ENCODE peak calls at places on chromosomes 6 and 20, in ten cellular contexts. R, X, A, T, S, J, O, G, L and F are unnamed samples.

GRCh38 chr6:42787018-42787611 is 5.3 kb downstream of the BICRAL start:
- DNase-seq in L (no peak), A (no peak), G (no peak), X (no peak), R (no peak), O (no peak), T (no peak), J (no peak), S (no peak), F (no peak)

GRCh38 chr6:130132286-130132701 is 90.5 kb downstream of the SAMD3 start:
- DNase-seq in R (no peak), T (no peak), A (no peak), O (no peak), X (no peak), J (no peak), S (no peak), G (no peak), L (no peak), F (no peak)

GRCh38 chr6:113860165-113860955 is 3.2 kb downstream of the MARCKS start:
- DNase-seq in T (no peak), L (peak), S (peak), A (no peak), R (peak), J (peak), O (peak), X (no peak), G (peak), F (no peak)

GRCh38 chr20:63531686-63532448 is 5.3 kb downstream of the PTK6 start:
- DNase-seq in X (no peak), L (no peak), T (no peak), J (no peak), O (no peak), S (no peak), G (no peak), A (no peak), R (no peak), F (no peak)

GRCh38 chr6:132084811-132085509 is 133.8 kb upstream of the CCN2 start:
- DNase-seq in S (peak), J (no peak), G (no peak), A (peak), L (no peak), R (no peak), T (no peak), X (peak), O (no peak), F (peak)

GRCh38 chr20:57795347-57795697 is 85.5 kb upstream of the PMEPA1 start:
- DNase-seq in R (no peak), A (no peak), X (no peak), S (peak), O (no peak), J (peak), L (no peak), T (no peak), G (no peak), F (no peak)

GRCh38 chr20:53829086-53829703 is 235.6 kb upstream of the ZNF217 start:
- DNase-seq in X (peak), R (no peak), L (no peak), T (no peak), A (peak), S (peak), J (peak), O (no peak), G (peak), F (peak)

GRCh38 chr20:11982289-11982957 is 64.7 kb downstream of the BTBD3 start:
- DNase-seq in S (no peak), J (no peak), G (no peak), X (no peak), A (no peak), T (no peak), L (no peak), O (no peak), R (no peak), F (no peak)

GRCh38 chr20:15069355-15069754 is 731.9 kb upstream of the FLRT3 start:
- DNase-seq in X (no peak), T (no peak), S (no peak), O (no peak), J (no peak), A (no peak), R (no peak), L (no peak), G (no peak), F (no peak)

GRCh38 chr20:38339993-38340392 is 6.3 kb upstream of the LBP start:
- DNase-seq in T (no peak), L (no peak), A (no peak), J (no peak), X (no peak), O (no peak), S (no peak), G (no peak), R (no peak), F (no peak)

GRCh38 chr6:122042851-122043250 is 356.6 kb upstream of the HSF2 start:
- DNase-seq in L (no peak), R (no peak), A (no peak), S (peak), T (no peak), G (no peak), J (no peak), O (no peak), X (peak), F (no peak)

GRCh38 chr6:89894169-89894568 is at the start of gene GJA10:
- DNase-seq in L (no peak), R (no peak), S (no peak), G (no peak), T (no peak), J (no peak), A (no peak), X (no peak), O (no peak), F (no peak)

GRCh38 chr20:47355489-47356219 is 845 bp downstream of the ZMYND8 start:
- DNase-seq in O (no peak), A (no peak), G (no peak), X (no peak), S (no peak), T (peak), L (no peak), J (peak), R (no peak), F (no peak)

GRCh38 chr20:45791668-45792512 is at the start of the genes DNTTIP1 and WFDC3:
- DNase-seq in J (peak), T (peak), A (peak), O (peak), G (peak), X (peak), S (peak), R (peak), L (peak), F (peak)

GRCh38 chr20:2694519-2694918 is 1.9 kb downstream of the EBF4 start:
- DNase-seq in O (no peak), X (no peak), J (no peak), S (no peak), A (no peak), G (no peak), L (no peak), R (no peak), T (no peak), F (no peak)

GRCh38 chr20:41370176-41370575 is 3.6 kb upstream of the EMILIN3 start:
- DNase-seq in O (no peak), S (no peak), A (no peak), J (peak), R (no peak), L (no peak), T (no peak), X (no peak), G (no peak), F (no peak)

GRCh38 chr20:47349365-47350180 is 6.9 kb downstream of the ZMYND8 start:
- DNase-seq in X (no peak), J (no peak), R (no peak), A (no peak), G (no peak), S (no peak), O (no peak), L (no peak), T (no peak), F (no peak)

GRCh38 chr20:2708073-2708415 is 15.5 kb downstream of the EBF4 start:
- DNase-seq in T (no peak), J (no peak), O (no peak), G (no peak), A (no peak), S (no peak), R (no peak), L (no peak), X (no peak), F (no peak)

GRCh38 chr6:112946051-112946450 is 598.9 kb downstream of the RFPL4B start:
- DNase-seq in A (no peak), L (no peak), O (no peak), S (peak), T (no peak), X (no peak), J (no peak), G (no peak), R (no peak), F (peak)

GRCh38 chr6:7424967-7425807 is 35.6 kb downstream of the RIOK1 start:
- DNase-seq in G (no peak), S (peak), L (no peak), R (peak), O (peak), A (peak), T (no peak), X (peak), J (peak), F (no peak)

GRCh38 chr6:5677219-5678000 is 329.3 kb downstream of the NRN1 start:
- DNase-seq in L (no peak), T (no peak), S (peak), A (no peak), R (no peak), X (no peak), J (peak), G (no peak), O (no peak), F (no peak)

GRCh38 chr20:34525709-34526416 is 9.6 kb downstream of the DYNLRB1 start:
- DNase-seq in S (peak), G (no peak), T (peak), X (peak), L (no peak), O (peak), A (peak), J (peak), R (peak), F (peak)

GRCh38 chr6:28252507-28252975 is 472 bp upstream of the ZKSCAN4 start:
- DNase-seq in O (no peak), G (no peak), L (no peak), J (no peak), X (no peak), A (no peak), T (no peak), R (no peak), S (no peak), F (no peak)

GRCh38 chr6:138372711-138373463 is 4.8 kb upstream of the SMIM28 start:
- DNase-seq in O (no peak), S (peak), X (no peak), R (no peak), J (peak), L (no peak), G (no peak), A (no peak), T (no peak), F (no peak)
- TF ChIP-seq CTCF in O (no peak), S (no peak), X (no peak), R (no peak), J (peak), L (no peak), G (peak), A (no peak), T (no peak), F (no peak)

DNA sequence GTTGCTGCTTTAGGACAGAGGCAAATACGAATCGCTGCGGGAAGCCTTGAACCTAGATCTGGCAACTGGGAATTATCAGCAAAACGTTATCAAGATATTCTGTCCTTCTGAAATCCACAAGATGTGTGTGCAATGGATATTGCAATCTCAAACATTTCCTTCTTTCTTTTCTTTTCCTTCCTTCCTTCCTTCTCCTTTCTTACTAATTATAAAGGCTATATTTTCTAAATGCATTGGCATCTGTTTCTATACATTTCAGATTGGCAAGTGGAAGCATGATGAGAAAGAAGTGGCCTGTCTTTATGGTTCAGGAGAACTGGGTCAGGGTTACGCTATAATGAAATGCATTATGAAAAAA is 2.0 kb downstream of the TAGAP start:
- DNase-seq in L (no peak), A (no peak), G (no peak), X (no peak), O (no peak), R (no peak), J (no peak), S (no peak), T (no peak), F (no peak)
- TF ChIP-seq CTCF in L (peak), A (no peak), G (no peak), X (no peak), O (no peak), R (peak), J (peak), S (no peak), T (peak), F (no peak)

GRCh38 chr6:22413681-22414305 is 117.0 kb upstream of the PRL start:
- DNase-seq in R (no peak), O (no peak), L (no peak), S (peak), G (no peak), T (no peak), X (no peak), J (no peak), A (no peak), F (peak)
- TF ChIP-seq CTCF in R (no peak), O (no peak), L (no peak), S (peak), G (no peak), T (no peak), X (no peak), J (no peak), A (no peak), F (peak)

DNA sequence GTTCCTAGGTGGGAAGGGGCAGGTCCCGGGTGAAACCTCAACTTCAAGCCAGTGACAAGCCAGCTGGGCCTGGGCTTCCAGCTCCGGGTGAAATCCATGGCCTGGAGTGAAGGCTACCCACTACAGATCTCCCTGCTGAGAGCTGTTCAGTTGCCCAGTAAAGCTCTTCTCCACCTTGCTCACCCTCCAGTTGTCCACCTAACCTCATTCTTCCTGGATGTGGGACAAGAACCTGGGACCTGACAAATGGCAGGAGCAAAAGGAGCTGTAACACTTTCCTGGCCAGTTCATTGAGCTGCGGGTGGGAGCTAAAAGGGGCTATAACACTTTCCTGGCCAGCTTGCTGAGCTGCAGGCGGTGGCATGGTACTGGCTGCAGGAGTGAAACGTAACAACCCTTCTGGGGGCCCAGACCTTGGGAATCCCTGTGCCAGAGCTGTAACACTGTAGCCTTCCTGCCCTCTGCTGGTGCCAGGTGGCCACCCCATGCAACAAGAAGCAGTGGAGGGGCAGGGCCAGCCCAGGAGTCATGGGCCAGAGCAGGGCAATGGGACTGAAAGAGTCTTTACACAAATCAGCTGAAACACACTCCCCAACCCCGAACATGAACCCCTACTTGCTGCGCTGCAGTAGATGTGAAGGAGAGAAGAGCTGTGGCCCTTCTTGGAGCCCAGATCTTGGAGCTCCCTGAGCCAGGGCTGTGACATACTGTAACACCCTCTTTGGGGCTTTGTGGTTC is 3.6 kb upstream of the HINT3 start:
- DNase-seq in A (no peak), R (no peak), L (no peak), G (no peak), X (no peak), O (no peak), T (no peak), J (peak), S (peak), F (no peak)
- TF ChIP-seq CTCF in A (peak), R (no peak), L (no peak), G (peak), X (peak), O (no peak), T (no peak), J (peak), S (peak), F (peak)

DNA sequence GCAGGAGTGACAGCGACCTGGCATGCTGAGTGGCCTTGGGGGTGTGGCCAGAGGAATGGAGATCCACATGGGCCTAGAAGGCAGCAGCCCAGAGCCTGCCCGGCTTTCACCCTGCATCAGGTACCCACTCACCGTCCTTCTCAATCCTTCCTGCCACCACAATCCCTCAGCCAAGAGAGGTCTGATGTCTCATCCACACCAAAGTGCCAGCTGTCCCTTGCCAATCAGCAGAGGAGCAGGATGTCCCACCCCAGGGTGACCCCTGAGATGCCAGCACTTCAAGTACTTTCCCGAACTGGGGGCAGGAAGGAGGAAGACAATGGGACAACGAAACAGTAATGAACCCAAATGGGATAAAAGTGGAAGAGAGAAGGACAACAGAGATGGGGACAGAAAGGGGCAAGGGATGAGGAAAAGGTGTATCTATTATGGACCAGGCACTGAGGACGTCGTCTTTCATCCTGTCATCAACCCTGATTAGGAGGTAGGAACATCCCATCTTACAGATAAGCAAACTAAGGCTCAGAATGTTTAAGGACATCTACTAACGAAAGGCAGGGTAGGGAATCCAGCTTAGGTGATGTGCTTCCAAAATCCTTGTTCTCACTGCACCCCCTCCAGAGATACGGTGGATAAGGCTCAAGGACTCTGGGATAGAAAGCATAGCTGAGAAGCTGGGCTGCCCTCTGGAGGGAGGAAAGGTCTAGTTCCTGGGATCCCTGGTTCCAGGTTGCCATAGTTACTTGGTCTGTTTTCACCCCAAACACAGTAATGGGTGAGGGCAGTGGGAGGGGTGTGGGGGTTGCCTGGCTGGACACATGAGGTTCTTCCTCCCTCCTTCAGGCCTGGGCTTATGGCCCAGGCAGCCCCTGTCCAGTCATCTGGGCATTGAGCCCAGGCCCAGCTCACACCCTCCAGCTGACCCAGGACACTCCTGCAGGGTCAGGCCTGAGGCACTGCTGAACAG is 4.5 kb upstream of the TNXB start:
- DNase-seq in R (peak), X (peak), A (peak), S (peak), G (no peak), O (no peak), L (no peak), J (peak), T (peak), F (peak)
- TF ChIP-seq CTCF in R (no peak), X (peak), A (peak), S (peak), G (peak), O (peak), L (no peak), J (peak), T (no peak), F (peak)

DNA sequence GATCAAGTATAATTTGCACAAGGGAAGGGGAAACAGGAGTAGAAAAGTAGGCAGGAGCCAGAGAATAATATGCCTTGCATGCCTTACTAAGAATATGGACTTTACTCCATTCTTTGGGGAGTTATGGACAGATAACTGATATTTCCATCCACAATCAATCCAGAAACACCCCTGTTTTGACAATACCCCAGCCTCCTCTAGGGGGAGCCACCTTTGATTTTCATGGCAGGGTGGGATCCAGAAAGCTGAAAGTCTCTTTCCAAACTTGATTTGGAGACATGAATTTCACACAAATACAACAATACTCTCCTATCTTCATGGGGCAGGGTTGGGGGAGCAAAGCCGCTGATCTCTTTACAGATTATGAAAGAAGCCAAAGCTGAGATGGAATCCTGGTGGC is 404.1 kb downstream of the FOXA2 start:
- DNase-seq in S (no peak), T (no peak), X (no peak), L (peak), J (peak), O (no peak), R (no peak), A (no peak), G (no peak), F (no peak)
- TF ChIP-seq CTCF in S (peak), T (no peak), X (no peak), L (peak), J (peak), O (no peak), R (no peak), A (no peak), G (no peak), F (no peak)

GRCh38 chr6:64281167-64281566 is 645.6 kb downstream of the PHF3 start:
- DNase-seq in L (no peak), J (no peak), T (no peak), S (no peak), A (no peak), G (no peak), R (no peak), O (no peak), X (no peak), F (no peak)

GRCh38 chr6:64280569-64280968 is 645.0 kb downstream of the PHF3 start:
- DNase-seq in A (no peak), R (no peak), L (no peak), G (no peak), S (peak), J (peak), O (no peak), T (peak), X (no peak), F (no peak)
- TF ChIP-seq CTCF in A (peak), R (no peak), L (no peak), G (peak), S (peak), J (peak), O (peak), T (peak), X (peak), F (peak)